ENCODE peak calls at places on chromosomes 3 and 15, in nine cellular contexts. K is IMR-90, H is cardiac muscle cell, J is uterus, Y is GM12878, E is transverse colon, T is pancreas, X is OCI-LY7, O is psoas muscle. G is an unnamed sample.

GRCh38 chr3:37770938-37771918 is 90.5 kb upstream of the CTDSPL start:
- DNase-seq in K (no peak), H (peak; percentile 65), J (no peak), Y (no peak), E (no peak), T (peak; percentile 68), X (no peak), O (peak; percentile 19), G (peak; percentile 91)

GRCh38 chr3:64595253-64595694 is 92.5 kb downstream of the ADAMTS9 start:
- DNase-seq in K (peak; percentile 70), H (peak; percentile 96), J (peak; percentile 65), Y (no peak), E (peak; percentile 16), T (no peak), X (no peak), O (peak; percentile 35), G (peak; percentile 78)

GRCh38 chr15:74275957-74276356 is 39.8 kb downstream of the CCDC33 start:
- DNase-seq in K (no peak), H (no peak), J (no peak), Y (no peak), E (no peak), T (no peak), X (peak; percentile 19), O (no peak), G (no peak)

GRCh38 chr3:130379274-130379673 is 33.8 kb downstream of the COL6A5 start:
- DNase-seq in K (no peak), H (no peak), J (no peak), Y (no peak), E (no peak), T (no peak), X (no peak), O (no peak), G (no peak)

GRCh38 chr3:184238246-184238818 is 8.9 kb downstream of the VWA5B2 start:
- DNase-seq in K (no peak), H (no peak), J (no peak), Y (no peak), E (no peak), T (no peak), X (no peak), O (no peak), G (no peak)

GRCh38 chr3:61983479-61983878 is 389.9 kb downstream of the FEZF2 start:
- DNase-seq in K (peak; percentile 4), H (no peak), J (no peak), Y (no peak), E (no peak), T (no peak), X (no peak), O (no peak), G (no peak)

GRCh38 chr3:20130122-20130521 is 55.9 kb downstream of the SGO1 start:
- DNase-seq in K (no peak), H (no peak), J (no peak), Y (no peak), E (no peak), T (no peak), X (no peak), O (no peak), G (no peak)

GRCh38 chr15:42178056-42178455 is 21.6 kb upstream of the PLA2G4F start:
- DNase-seq in K (no peak), H (no peak), J (no peak), Y (no peak), E (no peak), T (no peak), X (no peak), O (no peak), G (no peak)

GRCh38 chr3:65855370-65856100 is 183.2 kb downstream of the MAGI1 start:
- DNase-seq in K (peak; percentile 45), H (peak; percentile 40), J (no peak), Y (no peak), E (no peak), T (no peak), X (no peak), O (peak; percentile 22), G (no peak)

DNA sequence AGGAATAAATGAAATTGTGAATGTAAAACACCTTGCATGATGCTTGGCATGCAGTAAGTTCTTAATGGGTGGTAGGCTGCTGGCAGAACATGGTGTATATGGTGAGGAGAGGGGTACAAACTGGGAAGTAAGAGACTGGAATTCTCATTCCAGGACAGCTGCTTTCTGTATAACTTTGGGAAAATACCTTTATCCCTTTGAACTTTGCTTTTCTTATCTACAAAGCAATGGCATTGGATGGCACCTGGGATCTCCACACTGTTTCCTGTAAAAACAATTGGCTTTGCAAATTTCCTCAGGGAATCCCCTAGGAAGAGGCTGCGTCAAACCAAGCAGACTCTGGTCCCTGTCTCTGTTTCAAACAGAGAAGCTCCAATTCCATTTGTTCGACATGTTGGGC is 100.7 kb upstream of the SLC4A7 start:
- DNase-seq in K (no peak), H (no peak), J (no peak), Y (no peak), E (no peak), T (no peak), X (no peak), O (no peak), G (no peak)
- H3K27ac ChIP-seq in K (no peak overlapping the region), H (no peak overlapping the region), J (no peak overlapping the region), Y (no peak overlapping the region), E (no peak overlapping the region), T (no peak overlapping the region), X (no peak overlapping the region), O (no peak overlapping the region), G (no peak overlapping the region)

GRCh38 chr15:57437564-57437963 is 61.3 kb downstream of the CGNL1 start:
- DNase-seq in K (no peak), H (no peak), J (no peak), Y (no peak), E (no peak), T (no peak), X (no peak), O (no peak), G (no peak)
- TF ChIP-seq CTCF in K (no peak), H (no peak), J (no peak), Y (no peak), E (no peak), T (no peak), X (no peak), O (no peak), G (no peak)

GRCh38 chr3:193816656-193817311 is 223.8 kb downstream of the OPA1 start:
- DNase-seq in K (peak; percentile 11), H (peak; percentile 80), J (peak; percentile 76), Y (no peak), E (peak; percentile 83), T (peak; percentile 89), X (no peak), O (peak; percentile 75), G (peak; percentile 33)
- H3K4me1 ChIP-seq in K (no peaks in the 10 kb centered on the region), H (peaks cover 5% of the 10 kb centered on the region), J (no peaks in the 10 kb centered on the region), Y (no peaks in the 10 kb centered on the region), E (peaks cover 24% of the 10 kb centered on the region), T (peaks cover 27% of the 10 kb centered on the region), X (no peaks in the 10 kb centered on the region), O (peaks cover 6% of the 10 kb centered on the region), G (no peaks in the 10 kb centered on the region)

GRCh38 chr15:64620991-64621495 is 154.3 kb downstream of the RBPMS2 start:
- DNase-seq in K (no peak), H (no peak), J (no peak), Y (no peak), E (no peak), T (no peak), X (no peak), O (no peak), G (no peak)

GRCh38 chr15:64624242-64624641 is 151.1 kb downstream of the RBPMS2 start:
- DNase-seq in K (no peak), H (no peak), J (no peak), Y (no peak), E (no peak), T (no peak), X (no peak), O (no peak), G (no peak)

GRCh38 chr15:64622410-64623260 is 152.8 kb downstream of the RBPMS2 start:
- DNase-seq in K (no peak), H (no peak), J (no peak), Y (peak; percentile 96), E (peak; percentile 19), T (no peak), X (no peak), O (no peak), G (no peak)

GRCh38 chr15:64619880-64620839 is 155.2 kb downstream of the RBPMS2 start:
- DNase-seq in K (peak; percentile 79), H (peak; percentile 64), J (no peak), Y (no peak), E (no peak), T (no peak), X (no peak), O (no peak), G (no peak)

DNA sequence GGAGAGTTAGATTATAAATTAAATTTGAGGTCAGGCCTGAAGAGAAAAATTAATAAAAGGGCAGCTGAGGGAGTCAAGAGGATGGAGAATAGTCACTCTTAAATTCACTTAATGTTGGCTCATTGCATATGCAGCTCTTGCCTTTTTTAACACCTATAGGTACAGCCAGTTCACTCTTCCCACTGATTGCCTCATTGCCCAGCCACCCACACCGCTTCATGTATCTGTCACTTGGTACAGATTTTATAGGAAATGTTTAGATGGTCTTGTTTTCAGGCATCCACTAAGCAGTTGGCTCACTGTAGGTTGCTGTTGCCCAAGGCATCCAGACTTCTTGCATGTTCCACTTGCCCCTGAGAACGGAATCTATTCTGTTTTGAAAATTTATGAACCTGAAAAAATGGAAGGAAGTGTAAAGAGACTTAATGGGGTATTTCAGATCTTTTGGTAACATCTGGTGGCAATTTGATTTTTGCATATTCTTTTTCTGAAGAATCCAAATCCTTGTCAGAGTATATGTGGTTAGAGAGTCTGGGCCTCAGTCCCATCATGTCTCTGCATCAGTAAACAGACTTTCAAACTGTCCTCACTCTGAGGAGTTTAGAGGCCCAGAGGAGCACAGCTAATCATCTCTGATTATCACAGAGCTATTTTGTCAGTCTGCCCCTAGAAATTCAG is 151.9 kb downstream of the RBPMS2 start:
- DNase-seq in K (peak; percentile 24), H (no peak), J (no peak), Y (peak; percentile 54), E (no peak), T (no peak), X (no peak), O (no peak), G (no peak)
- H3K27ac ChIP-seq in K (no peak overlapping the region), H (peak overlapping the region; percentile 71), J (no peak overlapping the region), Y (peak overlapping the region; percentile 90), E (peak overlapping the region; percentile 28), T (no peak overlapping the region), X (no peak overlapping the region), O (no peak overlapping the region), G (no peak overlapping the region)

DNA sequence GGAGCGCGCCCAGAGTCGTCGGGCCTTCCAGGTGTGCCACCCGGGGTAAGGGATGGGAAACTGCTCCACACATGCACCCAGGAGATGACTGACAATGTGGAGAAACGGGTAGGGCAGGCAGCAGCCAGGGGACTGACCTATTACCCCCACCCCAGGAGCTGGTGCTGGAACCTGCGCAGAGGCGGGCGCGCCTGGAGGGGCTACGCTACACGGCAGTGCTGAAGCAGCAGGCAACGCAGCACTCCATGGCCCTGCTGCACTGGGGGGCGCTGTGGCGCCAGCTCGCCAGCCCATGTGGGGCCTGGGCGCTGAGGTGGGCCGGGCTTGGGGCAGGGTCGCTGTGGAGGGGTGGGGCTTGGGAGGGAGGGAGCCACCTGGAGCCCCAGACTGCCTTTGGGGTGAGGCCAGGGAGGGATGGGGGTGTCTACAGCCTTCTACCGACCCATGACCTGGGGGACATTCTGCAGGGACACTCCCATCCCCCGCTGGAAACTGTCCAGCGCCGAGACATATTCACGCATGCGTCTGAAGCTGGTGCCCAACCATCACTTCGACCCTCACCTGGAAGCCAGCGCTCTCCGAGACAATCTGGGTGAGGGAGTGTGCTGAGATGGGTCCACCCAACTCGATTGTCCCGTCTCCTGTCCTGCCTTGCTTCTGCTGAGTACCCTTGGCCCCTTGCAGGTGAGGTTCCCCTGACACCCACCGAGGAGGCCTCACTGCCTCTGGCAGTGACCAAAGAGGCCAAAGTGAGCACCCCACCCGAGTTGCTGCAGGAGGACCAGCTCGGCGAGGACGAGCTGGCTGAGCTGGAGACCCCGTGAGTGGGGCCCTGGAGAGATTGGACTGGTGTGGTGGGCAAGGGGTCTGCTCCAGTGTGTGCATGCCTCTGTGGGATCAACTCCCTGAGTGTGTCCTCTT is 23.3 kb downstream of the NBEAL2 start:
- DNase-seq in K (no peak), H (no peak), J (peak; percentile 9), Y (no peak), E (no peak), T (no peak), X (no peak), O (peak; percentile 12), G (no peak)
- TF ChIP-seq CTCF in K (no peak), H (no peak), J (no peak), Y (no peak), E (no peak), T (no peak), X (peak; percentile 47), O (no peak), G (no peak)